ENCODE peak calls at places on chromosome 6, in eight cellular contexts. C, Y, Q, W, P, Z, X and S are unnamed samples.
A peak's percentile ranks its signal among the peaks of the same experiment; 100 is the strongest.

GRCh38 chr6:72287801-72288200 is 334.1 kb upstream of the KCNQ5 start:
- DNase-seq in C (no peak), Y (no peak), Q (no peak), W (no peak), P (no peak), Z (no peak), X (no peak), S (no peak)

GRCh38 chr6:146901940-146902816 is 302.0 kb upstream of the STXBP5 start:
- DNase-seq in C (no peak), Y (no peak), Q (no peak), W (no peak), P (no peak), Z (no peak), X (peak; percentile 38), S (no peak)

GRCh38 chr6:166405416-166405815 is 22.7 kb upstream of the MPC1 start:
- DNase-seq in C (no peak), Y (no peak), Q (no peak), W (no peak), P (no peak), Z (no peak), X (no peak), S (no peak)

GRCh38 chr6:134170844-134171243 is 118.4 kb upstream of the SLC2A12 start:
- DNase-seq in C (peak; percentile 24), Y (no peak), Q (no peak), W (no peak), P (no peak), Z (no peak), X (no peak), S (no peak)

GRCh38 chr6:137589067-137589848 is 95.1 kb upstream of the OLIG3 start:
- DNase-seq in C (peak; percentile 92), Y (no peak), Q (peak; percentile 9), W (peak; percentile 49), P (peak; percentile 51), Z (peak; percentile 67), X (peak; percentile 70), S (peak; percentile 22)

GRCh38 chr6:51349866-51350265 is 531.2 kb downstream of the TFAP2B start:
- DNase-seq in C (no peak), Y (no peak), Q (no peak), W (no peak), P (no peak), Z (no peak), X (no peak), S (no peak)

GRCh38 chr6:2245954-2246863 is 804 bp upstream of the GMDS start:
- DNase-seq in C (peak; percentile 85), Y (peak; percentile 46), Q (no peak), W (peak; percentile 42), P (no peak), Z (peak; percentile 37), X (peak; percentile 64), S (no peak)

GRCh38 chr6:81766482-81767069 is 14.1 kb upstream of the TENT5A start:
- DNase-seq in C (peak; percentile 73), Y (no peak), Q (no peak), W (peak; percentile 35), P (no peak), Z (peak; percentile 89), X (peak; percentile 76), S (peak; percentile 52)

GRCh38 chr6:74857157-74857556 is 348.7 kb downstream of the COL12A1 start:
- DNase-seq in C (no peak), Y (no peak), Q (no peak), W (no peak), P (no peak), Z (no peak), X (no peak), S (no peak)

GRCh38 chr6:136950436-136950835 is 28.3 kb downstream of the SLC35D3 start:
- DNase-seq in C (no peak), Y (no peak), Q (no peak), W (no peak), P (no peak), Z (no peak), X (no peak), S (no peak)

GRCh38 chr6:111278738-111279137 is 191.4 kb downstream of the SLC16A10 start:
- DNase-seq in C (no peak), Y (no peak), Q (no peak), W (no peak), P (no peak), Z (no peak), X (no peak), S (no peak)

GRCh38 chr6:14713008-14713452 is 532.8 kb upstream of the JARID2 start:
- DNase-seq in C (peak; percentile 92), Y (no peak), Q (no peak), W (peak; percentile 63), P (no peak), Z (no peak), X (no peak), S (no peak)